ENCODE peak calls at places on chromosomes 16 and 17, in six cellular contexts. F is tibial artery; B is A549; M is CD4-positive, alpha-beta memory T cell; W is naive thymus-derived CD4-positive, alpha-beta T cell; N is effector memory CD4-positive, alpha-beta T cell. P is an unnamed sample.
A peak's percentile ranks its signal among the peaks of the same experiment; 100 is the strongest.

GRCh38 chr16:5455110-5455509 is 357.5 kb upstream of the EEF2KMT start:
- DNase-seq in F (no peak), B (no peak), M (no peak), W (no peak), N (no peak), P (no peak)

GRCh38 chr16:19102187-19102872 is 11.4 kb upstream of the ITPRIPL2 start:
- DNase-seq in F (no peak), B (no peak), M (no peak), W (no peak), N (no peak), P (no peak)

GRCh38 chr16:13953501-13953900 is 33.5 kb downstream of the ERCC4 start:
- DNase-seq in F (no peak), B (no peak), M (no peak), W (no peak), N (no peak), P (peak; percentile 30)

GRCh38 chr17:73952498-73953205 is 250.8 kb upstream of the RPL38 start:
- DNase-seq in F (no peak), B (peak; percentile 46), M (peak; percentile 15), W (no peak), N (peak; percentile 3), P (no peak)

GRCh38 chr16:67207857-67208524 is 9.1 kb downstream of the ELMO3 start:
- DNase-seq in F (no peak), B (peak; percentile 32), M (no peak), W (no peak), N (no peak), P (no peak)

GRCh38 chr17:51441431-51441830 is 181.1 kb downstream of the UTP18 start:
- DNase-seq in F (no peak), B (no peak), M (no peak), W (no peak), N (no peak), P (no peak)

GRCh38 chr16:4384497-4384896 is 12.8 kb downstream of the VASN start:
- DNase-seq in F (no peak), B (no peak), M (no peak), W (no peak), N (no peak), P (no peak)

GRCh38 chr17:48715496-48716399 is 6.6 kb downstream of the PRAC1 start:
- DNase-seq in F (no peak), B (no peak), M (no peak), W (no peak), N (no peak), P (no peak)

GRCh38 chr16:57623251-57624043 is 5.0 kb upstream of the ADGRG1 start:
- DNase-seq in F (no peak), B (peak; percentile 87), M (no peak), W (no peak), N (no peak), P (no peak)

GRCh38 chr16:47499700-47500264 is 38.7 kb downstream of the PHKB start:
- DNase-seq in F (no peak), B (no peak), M (no peak), W (no peak), N (no peak), P (no peak)

GRCh38 chr17:50219939-50220465 is 18.6 kb upstream of the COL1A1 start:
- DNase-seq in F (no peak), B (no peak), M (no peak), W (no peak), N (no peak), P (no peak)

GRCh38 chr17:21368545-21369246 is 7.5 kb upstream of the KCNJ12 start:
- DNase-seq in F (no peak), B (no peak), M (no peak), W (no peak), N (no peak), P (no peak)

GRCh38 chr16:69890114-69890890 is 60.8 kb upstream of the CLEC18A start:
- DNase-seq in F (peak; percentile 67), B (no peak), M (no peak), W (no peak), N (no peak), P (peak; percentile 82)

GRCh38 chr17:16013943-16014407 is 14.4 kb downstream of the TTC19 start:
- DNase-seq in F (no peak), B (peak; percentile 78), M (no peak), W (no peak), N (no peak), P (peak; percentile 95)

GRCh38 chr17:29138184-29138955 is 41.8 kb downstream of the MYO18A start:
- DNase-seq in F (no peak), B (no peak), M (peak; percentile 29), W (no peak), N (peak; percentile 38), P (no peak)

GRCh38 chr17:64507418-64507766 is 615 bp downstream of the CEP95 start:
- DNase-seq in F (no peak), B (peak; percentile 76), M (peak; percentile 78), W (peak; percentile 62), N (no peak), P (peak; percentile 85)

GRCh38 chr17:77408284-77408683 is 267.5 kb downstream of the SEC14L1 start:
- DNase-seq in F (no peak), B (no peak), M (no peak), W (no peak), N (no peak), P (no peak)

GRCh38 chr16:7013990-7014389 is 318.7 kb upstream of the RBFOX1 start:
- DNase-seq in F (no peak), B (no peak), M (no peak), W (no peak), N (no peak), P (no peak)

GRCh38 chr16:4625617-4626159 is 1.1 kb downstream of the MGRN1 start:
- DNase-seq in F (no peak), B (no peak), M (no peak), W (no peak), N (no peak), P (no peak)

GRCh38 chr17:63639125-63639524 is 16.9 kb downstream of the MAP3K3 start:
- DNase-seq in F (no peak), B (no peak), M (no peak), W (no peak), N (no peak), P (no peak)

GRCh38 chr17:61185385-61185784 is 214.3 kb upstream of the TBX2 start:
- DNase-seq in F (no peak), B (no peak), M (no peak), W (no peak), N (no peak), P (no peak)

GRCh38 chr17:7836596-7837374 is 2.8 kb downstream of the KDM6B start:
- DNase-seq in F (peak; percentile 91), B (peak; percentile 98), M (peak; percentile 61), W (peak; percentile 53), N (peak; percentile 66), P (peak; percentile 92)

GRCh38 chr16:56939801-56940200 is 7.9 kb downstream of the HERPUD1 start:
- DNase-seq in F (no peak), B (no peak), M (no peak), W (no peak), N (no peak), P (no peak)

GRCh38 chr16:27405546-27406451 is 3.8 kb downstream of the IL21R start:
- DNase-seq in F (no peak), B (no peak), M (no peak), W (no peak), N (peak; percentile 19), P (no peak)

GRCh38 chr17:61517843-61518606 is 65.8 kb downstream of the TBX4 start:
- DNase-seq in F (no peak), B (no peak), M (no peak), W (no peak), N (no peak), P (no peak)

GRCh38 chr16:17176199-17176598 is 294.6 kb downstream of the XYLT1 start:
- DNase-seq in F (no peak), B (no peak), M (no peak), W (no peak), N (no peak), P (no peak)

GRCh38 chr17:31492880-31493655 is 101.6 kb downstream of the RAB11FIP4 start:
- DNase-seq in F (peak; percentile 55), B (no peak), M (no peak), W (no peak), N (peak; percentile 45), P (no peak)

GRCh38 chr17:41538565-41538991 is 10.5 kb upstream of the KRT19 start:
- DNase-seq in F (no peak), B (no peak), M (no peak), W (no peak), N (no peak), P (no peak)

DNA sequence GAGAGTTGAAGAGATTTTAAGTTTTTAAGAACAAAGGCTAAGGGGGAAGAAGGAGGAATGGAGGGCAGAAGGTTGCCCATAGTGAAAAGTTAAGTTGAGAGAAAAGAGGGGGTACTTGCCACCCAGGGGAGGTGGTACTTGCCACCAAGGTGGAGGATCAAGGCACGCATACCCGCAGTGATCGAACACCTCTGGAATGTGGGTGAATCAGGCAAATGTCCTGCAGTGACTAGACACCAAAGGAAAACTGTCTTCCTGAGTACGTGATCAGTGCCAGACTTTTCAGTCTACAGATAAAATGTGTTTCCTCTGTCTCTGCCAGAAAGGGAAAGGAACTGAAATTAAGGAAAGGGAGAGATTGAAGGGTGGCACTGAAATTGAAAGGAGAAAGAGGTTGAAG is 2285.3 kb downstream of the TP53TG3F start:
- DNase-seq in F (no peak), B (no peak), M (no peak), W (no peak), N (no peak), P (no peak)
- H3K9me3 ChIP-seq in F (no peaks in the 10 kb centered on the region), B (no peaks in the 10 kb centered on the region), M (no peaks in the 10 kb centered on the region), W (no peaks in the 10 kb centered on the region), N (peaks cover 15% of the 10 kb centered on the region), P (peaks cover 2% of the 10 kb centered on the region)

GRCh38 chr16:35142147-35142808 is 1682.9 kb downstream of the TP53TG3F start:
- DNase-seq in F (no peak), B (no peak), M (no peak), W (no peak), N (no peak), P (no peak)
- H3K9me3 ChIP-seq in F (no peaks in the 10 kb centered on the region), B (peaks cover 5% of the 10 kb centered on the region), M (no peaks in the 10 kb centered on the region), W (no peaks in the 10 kb centered on the region), N (peaks cover 5% of the 10 kb centered on the region), P (peaks cover 9% of the 10 kb centered on the region)

GRCh38 chr16:84785843-84786538 is 33.8 kb upstream of the CRISPLD2 start:
- DNase-seq in F (no peak), B (no peak), M (no peak), W (no peak), N (no peak), P (peak; percentile 6)
- H3K9me3 ChIP-seq in F (no peaks in the 10 kb centered on the region), B (no peaks in the 10 kb centered on the region), M (no peaks in the 10 kb centered on the region), W (no peaks in the 10 kb centered on the region), N (no peaks in the 10 kb centered on the region), P (no peaks in the 10 kb centered on the region)

DNA sequence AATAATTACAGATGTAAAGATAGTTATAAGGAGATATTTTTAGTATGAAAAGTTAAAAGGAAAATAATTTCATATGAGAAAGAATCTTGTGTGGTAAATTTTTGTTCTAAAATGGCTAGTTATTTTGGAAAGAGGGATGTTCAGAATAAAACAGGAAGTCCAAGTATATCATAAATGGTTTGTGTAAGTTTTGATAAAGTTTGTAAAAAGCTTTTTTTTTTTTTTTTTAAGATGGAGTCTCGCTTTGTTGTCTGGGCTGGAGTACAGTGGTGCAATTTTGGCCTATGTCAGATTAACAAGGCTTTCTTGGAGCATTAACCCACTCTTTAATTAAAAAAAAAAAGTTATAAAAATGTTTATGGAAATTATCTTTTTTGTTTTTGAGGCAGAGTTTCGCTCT is 8.2 kb upstream of the CDK10 start:
- DNase-seq in F (no peak), B (no peak), M (no peak), W (no peak), N (no peak), P (no peak)
- H3K9me3 ChIP-seq in F (no peaks in the 10 kb centered on the region), B (peaks cover 24% of the 10 kb centered on the region), M (no peaks in the 10 kb centered on the region), W (no peaks in the 10 kb centered on the region), N (no peaks in the 10 kb centered on the region), P (no peaks in the 10 kb centered on the region)

P was measured in endothelial cell of umbilical vein.